ENCODE peak calls at places on chromosome 18, in five cellular contexts. T is amygdala, O is upper lobe of right lung, J is Panc1, R is GM23338. H is an unnamed sample.

GRCh38 chr18:50924372-50924771 is 43.5 kb upstream of the ELAC1 start:
- DNase-seq in T (no peak), O (no peak), J (no peak), R (no peak), H (no peak)

GRCh38 chr18:78979682-78980278 is at the start of gene SALL3:
- DNase-seq in T (peak; percentile 67), O (no peak), J (no peak), R (peak; percentile 74), H (no peak)

GRCh38 chr18:56962322-56962721 is 184.6 kb upstream of the BOD1L2 start:
- DNase-seq in T (no peak), O (no peak), J (no peak), R (no peak), H (no peak)

GRCh38 chr18:76973512-76974302 is 151.3 kb downstream of the ZNF236 start:
- DNase-seq in T (no peak), O (no peak), J (no peak), R (no peak), H (no peak)

GRCh38 chr18:8792688-8793316 is 87.4 kb downstream of the MTCL1 start:
- DNase-seq in T (no peak), O (no peak), J (no peak), R (no peak), H (no peak)

GRCh38 chr18:22194151-22194598 is 24.8 kb downstream of the GATA6 start:
- DNase-seq in T (no peak), O (no peak), J (no peak), R (peak; percentile 43), H (peak; percentile 65)

GRCh38 chr18:5983479-5983878 is 88.2 kb upstream of the TMEM200C start:
- DNase-seq in T (no peak), O (no peak), J (no peak), R (no peak), H (no peak)

GRCh38 chr18:3471141-3471648 is 21.2 kb downstream of the TGIF1 start:
- DNase-seq in T (no peak), O (no peak), J (no peak), R (no peak), H (no peak)

GRCh38 chr18:79781331-79781941 is 16.3 kb upstream of the KCNG2 start:
- DNase-seq in T (no peak), O (peak; percentile 50), J (no peak), R (no peak), H (no peak)

GRCh38 chr18:22921762-22922161 is 11.4 kb upstream of the RBBP8 start:
- DNase-seq in T (no peak), O (no peak), J (no peak), R (no peak), H (no peak)

GRCh38 chr18:39561136-39561535 is 1995.5 kb upstream of the CELF4 start:
- DNase-seq in T (no peak), O (no peak), J (no peak), R (no peak), H (peak; percentile 31)

GRCh38 chr18:9615973-9616559 is 1.7 kb upstream of the PPP4R1 start:
- DNase-seq in T (no peak), O (no peak), J (no peak), R (peak; percentile 37), H (no peak)

GRCh38 chr18:54162431-54162830 is 62.0 kb downstream of the MBD2 start:
- DNase-seq in T (no peak), O (no peak), J (no peak), R (no peak), H (peak; percentile 50)

GRCh38 chr18:25457636-25458035 is 105.7 kb upstream of the ZNF521 start:
- DNase-seq in T (no peak), O (no peak), J (no peak), R (no peak), H (peak; percentile 18)

GRCh38 chr18:68874361-68874760 is 76.5 kb downstream of the CCDC102B start:
- DNase-seq in T (no peak), O (no peak), J (no peak), R (no peak), H (peak; percentile 46)

GRCh38 chr18:59008302-59008974 is 131.2 kb upstream of the SEC11C start:
- DNase-seq in T (no peak), O (no peak), J (no peak), R (peak; percentile 78), H (peak; percentile 74)

GRCh38 chr18:48949606-48950535 is 894 bp downstream of the SMAD7 start:
- DNase-seq in T (peak; percentile 51), O (peak; percentile 85), J (no peak), R (peak; percentile 90), H (peak; percentile 55)

GRCh38 chr18:74399225-74399887 is 57.8 kb downstream of the DIPK1C start:
- DNase-seq in T (no peak), O (no peak), J (no peak), R (no peak), H (no peak)

GRCh38 chr18:63559567-63560491 is 17.7 kb downstream of the SERPINB12 start:
- DNase-seq in T (no peak), O (no peak), J (no peak), R (no peak), H (no peak)

GRCh38 chr18:7626922-7627440 is 59.9 kb downstream of the PTPRM start:
- DNase-seq in T (no peak), O (no peak), J (no peak), R (peak; percentile 26), H (peak; percentile 60)

GRCh38 chr18:33844232-33844631 is 266.2 kb downstream of the ASXL3 start:
- DNase-seq in T (no peak), O (no peak), J (no peak), R (no peak), H (no peak)

GRCh38 chr18:46423226-46423805 is 233.7 kb downstream of the LOXHD1 start:
- DNase-seq in T (no peak), O (no peak), J (no peak), R (no peak), H (no peak)

GRCh38 chr18:70288851-70289328 is at the start of gene SOCS6:
- DNase-seq in T (peak; percentile 60), O (peak; percentile 89), J (no peak), R (peak; percentile 76), H (peak; percentile 66)

GRCh38 chr18:76131738-76132137 is 363.3 kb downstream of the ZNF516 start:
- DNase-seq in T (no peak), O (no peak), J (no peak), R (no peak), H (no peak)

GRCh38 chr18:49656098-49656591 is 94.3 kb downstream of the LIPG start:
- DNase-seq in T (no peak), O (no peak), J (peak; percentile 79), R (no peak), H (peak; percentile 81)

GRCh38 chr18:33231474-33232317 is 208.8 kb downstream of the CCDC178 start:
- DNase-seq in T (peak; percentile 43), O (peak; percentile 48), J (peak; percentile 68), R (peak; percentile 92), H (peak; percentile 63)

GRCh38 chr18:2792395-2792794 is 54.4 kb upstream of the EMILIN2 start:
- DNase-seq in T (no peak), O (no peak), J (no peak), R (no peak), H (no peak)

GRCh38 chr18:50711401-50711800 is 108.4 kb downstream of the MRO start:
- DNase-seq in T (no peak), O (no peak), J (no peak), R (no peak), H (no peak)

GRCh38 chr18:8556424-8556823 is 52.8 kb upstream of the RAB12 start:
- DNase-seq in T (no peak), O (no peak), J (no peak), R (no peak), H (no peak)

GRCh38 chr18:49534846-49535601 is 26.8 kb upstream of the LIPG start:
- DNase-seq in T (no peak), O (no peak), J (no peak), R (no peak), H (no peak)

GRCh38 chr18:63987743-63988142 is 17.9 kb downstream of the SERPINB8 start:
- DNase-seq in T (no peak), O (no peak), J (no peak), R (no peak), H (peak; percentile 20)

GRCh38 chr18:35189510-35189909 is 51.3 kb upstream of the ZNF397 start:
- DNase-seq in T (peak; percentile 22), O (no peak), J (no peak), R (no peak), H (no peak)

GRCh38 chr18:54358495-54358793 is 738 bp downstream of the C18orf54 start:
- DNase-seq in T (no peak), O (no peak), J (no peak), R (no peak), H (peak; percentile 40)

GRCh38 chr18:72444756-72445155 is 99.4 kb downstream of the CBLN2 start:
- DNase-seq in T (no peak), O (no peak), J (no peak), R (peak; percentile 1), H (no peak)

GRCh38 chr18:63249781-63250180 is 69.8 kb downstream of the BCL2 start:
- DNase-seq in T (no peak), O (no peak), J (no peak), R (no peak), H (no peak)

GRCh38 chr18:36501100-36501499 is 203.6 kb downstream of the FHOD3 start:
- DNase-seq in T (peak; percentile 6), O (no peak), J (no peak), R (no peak), H (no peak)